ENCODE peak calls at places on chromosomes 6 and 20, in eight cellular contexts. B is IMR-90, Q is astrocyte of the cerebellum, G is ovary, W is fibroblast of lung, X is left ventricle myocardium inferior, I is cardiac fibroblast, M is endodermal cell. R is an unnamed sample.

GRCh38 chr6:37514377-37514776 is 14.7 kb upstream of the CCDC167 start:
- DNase-seq in B (peak), G (no peak), M (no peak), Q (no peak), X (no peak), W (peak), I (no peak), R (no peak)

GRCh38 chr6:53611342-53611741 is 54.2 kb downstream of the KLHL31 start:
- DNase-seq in B (peak), X (no peak), W (peak), I (no peak), M (no peak), Q (no peak), G (no peak), R (no peak)

GRCh38 chr20:44034451-44034850 is 119.8 kb downstream of the TOX2 start:
- DNase-seq in I (no peak), Q (no peak), W (no peak), M (no peak), X (no peak), G (no peak), B (no peak), R (no peak)

GRCh38 chr6:6736753-6737654 is 148.5 kb downstream of the LY86 start:
- DNase-seq in I (peak), M (peak), B (no peak), W (no peak), Q (no peak), G (peak), X (peak), R (no peak)

GRCh38 chr6:45677381-45677992 is 299.8 kb upstream of the SUPT3H start:
- DNase-seq in G (no peak), Q (no peak), I (peak), X (peak), M (peak), W (peak), B (peak), R (peak)

GRCh38 chr6:170291271-170292110 is 613 bp upstream of the DLL1 start:
- DNase-seq in X (peak), G (no peak), B (no peak), M (peak), W (no peak), I (peak), Q (no peak), R (peak)

GRCh38 chr6:48985025-48985424 is 478.0 kb downstream of the MMUT start:
- DNase-seq in M (no peak), W (peak), B (peak), Q (no peak), X (no peak), G (no peak), I (no peak), R (no peak)

GRCh38 chr20:1206749-1207148 is 3.5 kb downstream of the C20orf202 start:
- DNase-seq in W (no peak), I (no peak), M (no peak), Q (no peak), G (no peak), X (no peak), B (no peak), R (no peak)

GRCh38 chr6:34447915-34448314 is 18.0 kb upstream of the PACSIN1 start:
- DNase-seq in X (no peak), M (peak), G (no peak), B (no peak), W (no peak), I (no peak), Q (no peak), R (no peak)

GRCh38 chr6:32888576-32888975 is 34.6 kb downstream of the PSMB9 start:
- DNase-seq in Q (no peak), X (no peak), W (no peak), I (no peak), G (no peak), B (no peak), M (no peak), R (no peak)

GRCh38 chr6:83199865-83200230 is 6.7 kb downstream of the RWDD2A start:
- DNase-seq in W (peak), G (no peak), M (no peak), B (peak), Q (peak), X (no peak), I (peak), R (no peak)

GRCh38 chr6:93784794-93785757 is 365.7 kb upstream of the EPHA7 start:
- DNase-seq in M (no peak), I (peak), W (peak), X (no peak), B (no peak), Q (peak), G (no peak), R (no peak)

GRCh38 chr6:101534821-101535220 is 141.3 kb downstream of the GRIK2 start:
- DNase-seq in M (no peak), X (no peak), B (peak), I (peak), G (no peak), Q (no peak), W (no peak), R (no peak)

GRCh38 chr6:125957845-125958244 is 1.3 kb downstream of the HINT3 start:
- DNase-seq in X (no peak), W (peak), I (peak), Q (no peak), B (peak), M (no peak), G (no peak), R (peak)

GRCh38 chr20:39264506-39265172 is 302.5 kb downstream of the DHX35 start:
- DNase-seq in W (peak), Q (peak), G (no peak), I (peak), X (peak), M (peak), B (peak), R (peak)

GRCh38 chr6:167828325-167828956 is 1.7 kb downstream of the AFDN start:
- DNase-seq in Q (no peak), X (no peak), I (no peak), B (no peak), M (no peak), G (no peak), W (no peak), R (no peak)

GRCh38 chr6:10424005-10424404 is 9.1 kb upstream of the TFAP2A start:
- DNase-seq in Q (no peak), M (peak), B (no peak), G (no peak), X (no peak), W (no peak), I (no peak), R (peak)

GRCh38 chr6:24943774-24944173 is 8.0 kb upstream of the RIPOR2 start:
- DNase-seq in B (no peak), W (no peak), I (no peak), X (no peak), Q (no peak), M (no peak), G (no peak), R (no peak)

GRCh38 chr6:26327450-26328264 is 37.3 kb upstream of the BTN3A2 start:
- DNase-seq in G (no peak), B (peak), I (peak), X (no peak), M (peak), Q (no peak), W (peak), R (no peak)

GRCh38 chr6:55886185-55886836 is 10.9 kb upstream of the BMP5 start:
- DNase-seq in W (peak), M (no peak), G (no peak), X (no peak), B (peak), Q (no peak), I (peak), R (no peak)

GRCh38 chr6:110542311-110543024 is 66.1 kb upstream of the SLC22A16 start:
- DNase-seq in X (peak), M (no peak), G (no peak), Q (no peak), W (no peak), I (peak), B (no peak), R (no peak)

GRCh38 chr6:130164251-130164650 is 58.5 kb downstream of the SAMD3 start:
- DNase-seq in W (no peak), M (no peak), I (no peak), G (no peak), B (no peak), Q (no peak), X (no peak), R (no peak)

GRCh38 chr6:121823437-121823851 is 388.0 kb downstream of the GJA1 start:
- DNase-seq in X (no peak), Q (peak), I (peak), M (peak), B (peak), G (no peak), W (peak), R (no peak)

GRCh38 chr6:37319156-37319555 is 34.6 kb upstream of the RNF8 start:
- DNase-seq in M (peak), W (peak), B (no peak), Q (no peak), G (no peak), I (no peak), X (no peak), R (no peak)

GRCh38 chr6:25582101-25582500 is 69.9 kb upstream of the SCGN start:
- DNase-seq in B (no peak), I (no peak), Q (no peak), X (no peak), G (no peak), M (no peak), W (peak), R (no peak)

GRCh38 chr6:41097467-41098090 is 24.8 kb downstream of the NFYA start:
- DNase-seq in G (no peak), B (peak), X (no peak), I (peak), M (no peak), Q (peak), W (peak), R (no peak)

GRCh38 chr6:135372758-135373157 is 124.8 kb downstream of the AHI1 start:
- DNase-seq in M (no peak), W (peak), G (no peak), I (no peak), Q (no peak), X (no peak), B (peak), R (no peak)

GRCh38 chr20:53929974-53930650 is 140.3 kb downstream of the BCAS1 start:
- DNase-seq in Q (no peak), M (peak), X (no peak), W (no peak), G (no peak), I (no peak), B (no peak), R (peak)

GRCh38 chr6:123953920-123954319 is 150.3 kb downstream of the NKAIN2 start:
- DNase-seq in M (peak), G (no peak), W (no peak), I (no peak), Q (no peak), B (no peak), X (no peak), R (no peak)

GRCh38 chr20:45459606-45460005 is 9.9 kb upstream of the WFDC2 start:
- DNase-seq in M (no peak), G (no peak), Q (no peak), X (no peak), B (peak), I (peak), W (no peak), R (no peak)
- TF ChIP-seq CTCF in M (peak), G (no peak), Q (no peak), X (no peak), B (no peak), I (peak), W (no peak), R (no peak)

DNA sequence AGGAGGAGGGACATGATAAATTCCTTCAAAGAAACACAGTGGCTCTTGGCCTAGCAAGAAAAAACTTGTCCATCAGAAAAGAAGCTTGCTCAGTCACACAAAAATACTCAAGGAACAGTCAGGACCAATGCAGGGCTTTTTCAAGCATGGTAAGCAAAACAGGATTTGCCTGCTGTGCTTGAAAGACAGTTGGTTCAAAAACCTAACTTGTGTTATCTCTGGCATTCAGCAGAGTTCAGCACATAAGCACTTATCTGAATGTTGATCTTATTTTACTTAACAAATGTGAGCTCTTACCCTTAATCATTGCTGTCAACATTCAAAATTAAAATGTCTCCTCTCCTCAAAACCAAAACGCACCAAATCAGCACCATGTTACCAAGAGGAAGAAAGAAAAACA is 38.3 kb downstream of the ATG5 start:
- DNase-seq in G (no peak), Q (no peak), M (no peak), B (no peak), X (no peak), W (peak), I (no peak), R (no peak)
- TF ChIP-seq CTCF in G (no peak), Q (no peak), M (no peak), B (no peak), X (no peak), W (no peak), I (no peak), R (no peak)

GRCh38 chr6:165718486-165718885 is 55.4 kb upstream of the PDE10A start:
- DNase-seq in M (no peak), Q (peak), B (peak), I (peak), W (peak), G (no peak), X (no peak), R (no peak)
- TF ChIP-seq CTCF in M (no peak), Q (no peak), B (no peak), I (no peak), W (no peak), G (no peak), X (no peak), R (no peak)

DNA sequence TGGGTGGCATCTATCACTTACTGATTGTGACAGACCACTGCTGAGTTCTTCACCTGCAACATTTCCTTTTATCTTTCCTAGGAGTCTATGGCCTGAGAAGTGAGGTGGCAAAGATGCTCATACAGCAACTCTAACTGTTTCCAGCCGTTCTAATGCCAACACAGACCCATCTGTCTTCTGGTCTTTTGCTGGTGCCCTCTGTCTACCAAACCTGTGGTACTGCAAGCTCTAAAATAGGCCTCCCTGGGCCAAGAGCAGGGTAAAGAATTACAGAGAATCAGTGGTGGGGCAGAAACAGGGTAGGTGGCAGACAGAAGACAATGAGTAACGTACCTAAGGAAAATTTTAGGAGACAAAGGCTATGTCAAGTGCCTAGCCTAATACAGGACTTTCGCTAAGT is 611.0 kb upstream of the FLRT3 start:
- DNase-seq in G (no peak), W (no peak), I (no peak), B (no peak), M (no peak), Q (no peak), X (no peak), R (no peak)
- TF ChIP-seq CTCF in G (no peak), W (no peak), I (no peak), B (no peak), M (peak), Q (peak), X (no peak), R (no peak)

DNA sequence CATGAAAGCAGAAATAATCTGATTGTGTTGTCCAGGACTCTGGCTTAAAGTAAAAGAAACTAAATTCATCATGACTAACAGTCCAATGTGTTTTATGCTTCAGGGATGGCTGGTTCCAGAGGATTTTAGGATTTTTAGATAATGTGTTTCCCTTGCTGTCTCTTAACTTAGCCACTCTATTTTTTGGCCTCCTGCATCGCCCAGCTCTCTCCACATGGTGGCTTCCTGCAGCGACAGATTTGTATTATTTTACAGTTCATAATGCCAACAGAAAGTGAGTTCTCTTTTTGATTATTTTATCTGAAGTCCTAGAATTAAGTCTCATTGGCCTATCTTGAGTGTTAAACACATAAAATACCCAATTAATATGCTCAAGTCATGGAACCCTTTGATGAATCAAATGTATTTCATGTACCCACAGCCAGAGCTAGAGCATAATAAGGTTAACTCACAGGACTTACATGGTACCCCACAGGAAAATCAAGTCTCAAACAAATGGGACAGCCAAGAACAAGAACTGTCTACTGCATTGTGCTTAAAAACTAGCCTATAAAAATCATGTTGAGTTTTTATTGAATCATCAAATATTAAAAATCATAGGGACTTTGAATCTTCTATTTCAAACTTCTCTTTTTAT is 582.5 kb downstream of the DOK5 start:
- DNase-seq in G (no peak), M (peak), I (no peak), W (peak), B (no peak), X (no peak), Q (no peak), R (no peak)
- TF ChIP-seq CTCF in G (no peak), M (peak), I (no peak), W (no peak), B (no peak), X (peak), Q (peak), R (no peak)

DNA sequence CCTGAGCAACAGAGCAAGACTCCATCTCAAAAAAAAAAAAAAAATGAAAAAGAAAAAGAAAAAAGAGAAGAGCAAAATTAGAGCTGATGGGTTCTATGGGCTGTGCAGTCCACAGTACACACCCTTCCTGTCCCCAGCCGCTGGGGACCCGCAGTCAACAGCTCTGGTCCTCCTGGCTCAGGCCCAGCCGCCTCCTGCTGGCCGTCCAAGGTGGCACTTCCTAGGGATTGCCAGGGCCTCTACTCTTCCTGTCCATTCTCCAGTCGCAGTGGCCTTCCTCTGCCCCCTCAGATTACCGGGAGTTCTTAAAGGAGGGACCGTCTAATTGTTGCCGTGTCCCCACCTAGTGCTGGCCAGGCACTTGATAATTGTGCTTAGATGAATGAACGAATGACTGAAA is 41.7 kb downstream of the TMEM242 start:
- DNase-seq in I (no peak), X (no peak), G (no peak), M (peak), Q (no peak), W (no peak), B (no peak), R (no peak)
- TF ChIP-seq CTCF in I (peak), X (peak), G (no peak), M (peak), Q (no peak), W (peak), B (peak), R (no peak)

DNA sequence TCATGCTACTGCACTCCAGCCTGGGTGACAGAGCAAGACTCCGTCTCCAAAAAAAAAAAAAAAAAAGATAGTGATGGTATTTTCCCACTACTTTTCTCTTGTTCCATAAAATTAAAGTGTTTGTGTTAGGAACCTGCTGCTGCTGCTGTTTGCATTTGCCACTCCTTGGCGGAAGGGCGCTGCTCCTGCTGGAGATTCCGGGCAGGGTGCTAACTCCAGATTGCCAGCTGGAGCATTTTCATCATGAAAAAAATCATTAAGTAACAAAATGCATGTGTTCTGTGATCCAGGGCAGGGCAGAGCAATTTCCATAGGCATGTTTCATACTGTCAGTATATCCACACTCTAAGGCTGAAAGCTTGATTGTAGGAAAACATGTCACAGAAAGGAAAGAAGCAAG is 24.1 kb downstream of the PBOV1 start:
- DNase-seq in W (no peak), X (no peak), Q (no peak), I (no peak), G (no peak), B (no peak), M (no peak), R (no peak)
- TF ChIP-seq CTCF in W (no peak), X (no peak), Q (no peak), I (no peak), G (no peak), B (no peak), M (no peak), R (no peak)

GRCh38 chr6:29510746-29511300 is 23.1 kb upstream of the MAS1L start:
- DNase-seq in I (no peak), B (no peak), G (no peak), X (no peak), M (peak), Q (no peak), W (no peak), R (no peak)

GRCh38 chr6:29509239-29509638 is 21.5 kb upstream of the MAS1L start:
- DNase-seq in Q (no peak), X (no peak), W (no peak), B (no peak), M (peak), I (no peak), G (no peak), R (peak)

GRCh38 chr6:29509711-29510110 is 22.0 kb upstream of the MAS1L start:
- DNase-seq in X (no peak), G (no peak), M (peak), B (no peak), W (no peak), I (no peak), Q (no peak), R (no peak)

GRCh38 chr6:29507319-29507718 is 19.6 kb upstream of the MAS1L start:
- DNase-seq in W (no peak), G (no peak), B (no peak), X (no peak), M (peak), Q (no peak), I (no peak), R (no peak)

GRCh38 chr6:29510202-29510601 is 22.4 kb upstream of the MAS1L start:
- DNase-seq in X (no peak), Q (no peak), I (no peak), W (no peak), B (no peak), M (peak), G (no peak), R (no peak)
- TF ChIP-seq CTCF in X (no peak), Q (no peak), I (no peak), W (no peak), B (no peak), M (peak), G (no peak), R (no peak)

GRCh38 chr6:46862381-46862780 is 59.4 kb downstream of the ADGRF5 start:
- DNase-seq in X (no peak), G (no peak), Q (no peak), B (no peak), M (no peak), W (no peak), I (no peak), R (no peak)
- TF ChIP-seq CTCF in X (no peak), G (no peak), Q (no peak), B (no peak), M (peak), W (no peak), I (no peak), R (no peak)

GRCh38 chr6:20559924-20560551 is 25.8 kb downstream of the CDKAL1 start:
- DNase-seq in I (peak), B (no peak), X (no peak), M (no peak), Q (no peak), G (no peak), W (no peak), R (no peak)
- TF ChIP-seq CTCF in I (no peak), B (peak), X (peak), M (no peak), Q (no peak), G (no peak), W (no peak), R (no peak)